ENCODE peak calls at places on chromosomes 13 and 19, in six cellular contexts. One of them, this sample, is unnamed.

GRCh38 chr13:79128158-79128557 is 277.9 kb downstream of the RBM26 start:
- DNase-seq in heart right ventricle: no peak
- DNase-seq in aorta: no peak
- DNase-seq in BE2C: no peak
- DNase-seq in naive thymus-derived CD4-positive, alpha-beta T cell: no peak
- DNase-seq in mesendoderm: no peak
- DNase-seq in this sample: no peak

GRCh38 chr13:112973577-112973951 is 4.5 kb downstream of the MCF2L start:
- DNase-seq in aorta: peak
- DNase-seq in mesendoderm: no peak
- DNase-seq in BE2C: no peak
- DNase-seq in heart right ventricle: no peak
- DNase-seq in naive thymus-derived CD4-positive, alpha-beta T cell: no peak
- DNase-seq in this sample: no peak

GRCh38 chr19:28466107-28467045 is 746.6 kb downstream of the UQCRFS1 start:
- DNase-seq in mesendoderm: peak
- DNase-seq in aorta: no peak
- DNase-seq in BE2C: peak
- DNase-seq in heart right ventricle: peak
- DNase-seq in naive thymus-derived CD4-positive, alpha-beta T cell: peak
- DNase-seq in this sample: peak

GRCh38 chr13:20673711-20674110 is 29.8 kb upstream of the IL17D start:
- DNase-seq in BE2C: no peak
- DNase-seq in naive thymus-derived CD4-positive, alpha-beta T cell: no peak
- DNase-seq in heart right ventricle: no peak
- DNase-seq in aorta: no peak
- DNase-seq in mesendoderm: no peak
- DNase-seq in this sample: no peak

GRCh38 chr19:5343848-5344247 is 3.2 kb upstream of the PTPRS start:
- DNase-seq in BE2C: no peak
- DNase-seq in aorta: no peak
- DNase-seq in heart right ventricle: no peak
- DNase-seq in mesendoderm: no peak
- DNase-seq in naive thymus-derived CD4-positive, alpha-beta T cell: no peak
- DNase-seq in this sample: no peak

GRCh38 chr19:31715249-31715944 is 366.2 kb upstream of the TSHZ3 start:
- DNase-seq in naive thymus-derived CD4-positive, alpha-beta T cell: no peak
- DNase-seq in mesendoderm: peak
- DNase-seq in heart right ventricle: no peak
- DNase-seq in BE2C: no peak
- DNase-seq in aorta: no peak
- DNase-seq in this sample: no peak

GRCh38 chr13:110726726-110727125 is 13.2 kb downstream of the ING1 start:
- DNase-seq in BE2C: no peak
- DNase-seq in heart right ventricle: no peak
- DNase-seq in naive thymus-derived CD4-positive, alpha-beta T cell: peak
- DNase-seq in mesendoderm: no peak
- DNase-seq in aorta: no peak
- DNase-seq in this sample: no peak

GRCh38 chr13:111387026-111387871 is 66.8 kb downstream of the TEX29 start:
- DNase-seq in naive thymus-derived CD4-positive, alpha-beta T cell: no peak
- DNase-seq in heart right ventricle: no peak
- DNase-seq in BE2C: no peak
- DNase-seq in aorta: peak
- DNase-seq in mesendoderm: no peak
- DNase-seq in this sample: peak

GRCh38 chr13:44117351-44117750 is 237.6 kb downstream of the LACC1 start:
- DNase-seq in BE2C: no peak
- DNase-seq in heart right ventricle: no peak
- DNase-seq in mesendoderm: peak
- DNase-seq in aorta: no peak
- DNase-seq in naive thymus-derived CD4-positive, alpha-beta T cell: no peak
- DNase-seq in this sample: no peak

GRCh38 chr19:54189020-54189667 is at the start of gene MBOAT7:
- DNase-seq in aorta: no peak
- DNase-seq in mesendoderm: no peak
- DNase-seq in BE2C: no peak
- DNase-seq in naive thymus-derived CD4-positive, alpha-beta T cell: no peak
- DNase-seq in heart right ventricle: no peak
- DNase-seq in this sample: no peak

GRCh38 chr13:90979059-90979458 is 368.4 kb upstream of the MIR17HG start:
- DNase-seq in mesendoderm: no peak
- DNase-seq in heart right ventricle: no peak
- DNase-seq in BE2C: no peak
- DNase-seq in aorta: no peak
- DNase-seq in naive thymus-derived CD4-positive, alpha-beta T cell: no peak
- DNase-seq in this sample: no peak

GRCh38 chr19:40347476-40348124 is 597 bp downstream of the C19orf47 start:
- DNase-seq in aorta: no peak
- DNase-seq in heart right ventricle: no peak
- DNase-seq in naive thymus-derived CD4-positive, alpha-beta T cell: no peak
- DNase-seq in BE2C: no peak
- DNase-seq in mesendoderm: no peak
- DNase-seq in this sample: no peak

GRCh38 chr13:43804461-43805070 is 17.8 kb upstream of the ENOX1 start:
- DNase-seq in heart right ventricle: peak
- DNase-seq in mesendoderm: peak
- DNase-seq in naive thymus-derived CD4-positive, alpha-beta T cell: peak
- DNase-seq in BE2C: peak
- DNase-seq in aorta: no peak
- DNase-seq in this sample: no peak

GRCh38 chr13:35411059-35411744 is 65.3 kb downstream of the MAB21L1 start:
- DNase-seq in aorta: no peak
- DNase-seq in heart right ventricle: no peak
- DNase-seq in BE2C: no peak
- DNase-seq in mesendoderm: no peak
- DNase-seq in naive thymus-derived CD4-positive, alpha-beta T cell: no peak
- DNase-seq in this sample: no peak

GRCh38 chr19:39333507-39333906 is 2.3 kb downstream of the GMFG start:
- DNase-seq in naive thymus-derived CD4-positive, alpha-beta T cell: no peak
- DNase-seq in mesendoderm: no peak
- DNase-seq in heart right ventricle: no peak
- DNase-seq in aorta: no peak
- DNase-seq in BE2C: no peak
- DNase-seq in this sample: no peak

GRCh38 chr19:39332293-39332692 is 3.5 kb downstream of the GMFG start:
- DNase-seq in aorta: no peak
- DNase-seq in naive thymus-derived CD4-positive, alpha-beta T cell: no peak
- DNase-seq in mesendoderm: no peak
- DNase-seq in heart right ventricle: no peak
- DNase-seq in BE2C: no peak
- DNase-seq in this sample: no peak

GRCh38 chr19:39336483-39336882 is 640 bp upstream of the GMFG start:
- DNase-seq in aorta: no peak
- DNase-seq in naive thymus-derived CD4-positive, alpha-beta T cell: no peak
- DNase-seq in heart right ventricle: no peak
- DNase-seq in BE2C: no peak
- DNase-seq in mesendoderm: no peak
- DNase-seq in this sample: no peak

GRCh38 chr19:39334444-39334976 is 1.3 kb downstream of the GMFG start:
- DNase-seq in BE2C: no peak
- DNase-seq in mesendoderm: no peak
- DNase-seq in naive thymus-derived CD4-positive, alpha-beta T cell: no peak
- DNase-seq in heart right ventricle: no peak
- DNase-seq in aorta: no peak
- DNase-seq in this sample: no peak

GRCh38 chr19:39335168-39335567 is 675 bp downstream of the GMFG start:
- DNase-seq in BE2C: no peak
- DNase-seq in heart right ventricle: no peak
- DNase-seq in aorta: no peak
- DNase-seq in naive thymus-derived CD4-positive, alpha-beta T cell: no peak
- DNase-seq in mesendoderm: no peak
- DNase-seq in this sample: no peak
- H3K4me3 ChIP-seq in BE2C: no peak
- H3K4me3 ChIP-seq in heart right ventricle: peak
- H3K4me3 ChIP-seq in aorta: no peak
- H3K4me3 ChIP-seq in naive thymus-derived CD4-positive, alpha-beta T cell: peak
- H3K4me3 ChIP-seq in mesendoderm: no peak
- H3K4me3 ChIP-seq in this sample: peak

GRCh38 chr19:12868540-12869112 is 12.6 kb downstream of the DNASE2 start:
- DNase-seq in BE2C: no peak
- DNase-seq in mesendoderm: peak
- DNase-seq in aorta: no peak
- DNase-seq in naive thymus-derived CD4-positive, alpha-beta T cell: no peak
- DNase-seq in heart right ventricle: no peak
- DNase-seq in this sample: no peak

GRCh38 chr19:12865746-12866415 is 15.4 kb downstream of the DNASE2 start:
- DNase-seq in naive thymus-derived CD4-positive, alpha-beta T cell: no peak
- DNase-seq in aorta: no peak
- DNase-seq in heart right ventricle: no peak
- DNase-seq in BE2C: no peak
- DNase-seq in mesendoderm: no peak
- DNase-seq in this sample: no peak

GRCh38 chr19:12864721-12865715 is 16.2 kb downstream of the DNASE2 start:
- DNase-seq in naive thymus-derived CD4-positive, alpha-beta T cell: no peak
- DNase-seq in mesendoderm: no peak
- DNase-seq in BE2C: no peak
- DNase-seq in heart right ventricle: no peak
- DNase-seq in aorta: no peak
- DNase-seq in this sample: no peak

GRCh38 chr19:12867120-12868099 is 13.8 kb downstream of the DNASE2 start:
- DNase-seq in aorta: peak
- DNase-seq in naive thymus-derived CD4-positive, alpha-beta T cell: peak
- DNase-seq in heart right ventricle: no peak
- DNase-seq in mesendoderm: peak
- DNase-seq in BE2C: no peak
- DNase-seq in this sample: no peak

GRCh38 chr19:12866416-12867119 is 14.7 kb downstream of the DNASE2 start:
- DNase-seq in BE2C: no peak
- DNase-seq in heart right ventricle: no peak
- DNase-seq in aorta: no peak
- DNase-seq in naive thymus-derived CD4-positive, alpha-beta T cell: no peak
- DNase-seq in mesendoderm: no peak
- DNase-seq in this sample: no peak
- H3K4me3 ChIP-seq in BE2C: no peak
- H3K4me3 ChIP-seq in heart right ventricle: no peak
- H3K4me3 ChIP-seq in aorta: no peak
- H3K4me3 ChIP-seq in naive thymus-derived CD4-positive, alpha-beta T cell: no peak
- H3K4me3 ChIP-seq in mesendoderm: no peak
- H3K4me3 ChIP-seq in this sample: no peak

GRCh38 chr13:77425705-77426104 is 98.8 kb upstream of the MYCBP2 start:
- DNase-seq in aorta: no peak
- DNase-seq in heart right ventricle: no peak
- DNase-seq in BE2C: no peak
- DNase-seq in naive thymus-derived CD4-positive, alpha-beta T cell: no peak
- DNase-seq in mesendoderm: peak
- DNase-seq in this sample: no peak
- H3K4me3 ChIP-seq in aorta: no peak
- H3K4me3 ChIP-seq in heart right ventricle: no peak
- H3K4me3 ChIP-seq in BE2C: no peak
- H3K4me3 ChIP-seq in naive thymus-derived CD4-positive, alpha-beta T cell: no peak
- H3K4me3 ChIP-seq in mesendoderm: no peak
- H3K4me3 ChIP-seq in this sample: no peak

GRCh38 chr19:780935-781334 is 16.3 kb upstream of the PTBP1 start:
- DNase-seq in aorta: no peak
- DNase-seq in BE2C: no peak
- DNase-seq in heart right ventricle: no peak
- DNase-seq in mesendoderm: no peak
- DNase-seq in naive thymus-derived CD4-positive, alpha-beta T cell: no peak
- DNase-seq in this sample: no peak

GRCh38 chr19:778910-779653 is 18.2 kb upstream of the PTBP1 start:
- DNase-seq in naive thymus-derived CD4-positive, alpha-beta T cell: no peak
- DNase-seq in aorta: no peak
- DNase-seq in mesendoderm: peak
- DNase-seq in heart right ventricle: no peak
- DNase-seq in BE2C: no peak
- DNase-seq in this sample: peak

GRCh38 chr19:784541-784940 is 12.7 kb upstream of the PTBP1 start:
- DNase-seq in BE2C: no peak
- DNase-seq in mesendoderm: no peak
- DNase-seq in aorta: no peak
- DNase-seq in heart right ventricle: no peak
- DNase-seq in naive thymus-derived CD4-positive, alpha-beta T cell: no peak
- DNase-seq in this sample: no peak

GRCh38 chr19:782195-783043 is 14.8 kb upstream of the PTBP1 start:
- DNase-seq in naive thymus-derived CD4-positive, alpha-beta T cell: no peak
- DNase-seq in BE2C: no peak
- DNase-seq in heart right ventricle: no peak
- DNase-seq in aorta: no peak
- DNase-seq in mesendoderm: peak
- DNase-seq in this sample: no peak

DNA sequence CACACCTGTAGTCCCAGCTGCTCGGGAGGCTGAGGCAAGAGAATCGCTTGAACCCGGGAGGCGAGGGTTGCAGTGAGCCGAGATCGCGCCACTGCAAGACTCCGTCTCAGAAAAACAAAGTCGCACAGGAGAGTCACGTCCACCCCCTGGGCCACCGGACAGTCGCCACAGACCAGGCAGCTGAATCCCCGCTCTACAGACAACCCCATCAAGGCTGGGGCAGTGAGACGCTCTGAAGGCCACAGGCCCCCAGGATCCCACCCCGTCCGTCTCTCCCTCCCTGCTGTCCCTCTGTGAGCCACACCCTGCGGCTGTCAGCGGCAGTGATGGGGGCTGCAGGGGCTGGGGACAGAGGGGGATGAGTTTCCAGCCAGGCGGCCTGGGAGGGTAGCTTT is 15.5 kb upstream of the PTBP1 start:
- DNase-seq in mesendoderm: no peak
- DNase-seq in aorta: no peak
- DNase-seq in heart right ventricle: no peak
- DNase-seq in BE2C: no peak
- DNase-seq in naive thymus-derived CD4-positive, alpha-beta T cell: no peak
- DNase-seq in this sample: no peak
- H3K4me3 ChIP-seq in mesendoderm: no peak
- H3K4me3 ChIP-seq in aorta: no peak
- H3K4me3 ChIP-seq in heart right ventricle: peak
- H3K4me3 ChIP-seq in BE2C: no peak
- H3K4me3 ChIP-seq in naive thymus-derived CD4-positive, alpha-beta T cell: no peak
- H3K4me3 ChIP-seq in this sample: no peak

GRCh38 chr19:50158577-50158976 is 4.5 kb downstream of the IZUMO2 start:
- DNase-seq in mesendoderm: no peak
- DNase-seq in naive thymus-derived CD4-positive, alpha-beta T cell: no peak
- DNase-seq in aorta: no peak
- DNase-seq in BE2C: no peak
- DNase-seq in heart right ventricle: no peak
- DNase-seq in this sample: no peak

GRCh38 chr19:50167314-50167721 is 4.2 kb upstream of the IZUMO2 start:
- DNase-seq in mesendoderm: no peak
- DNase-seq in BE2C: peak
- DNase-seq in naive thymus-derived CD4-positive, alpha-beta T cell: no peak
- DNase-seq in heart right ventricle: no peak
- DNase-seq in aorta: no peak
- DNase-seq in this sample: no peak

GRCh38 chr19:50159078-50159477 is 4.0 kb downstream of the IZUMO2 start:
- DNase-seq in aorta: no peak
- DNase-seq in mesendoderm: no peak
- DNase-seq in heart right ventricle: no peak
- DNase-seq in naive thymus-derived CD4-positive, alpha-beta T cell: no peak
- DNase-seq in BE2C: no peak
- DNase-seq in this sample: no peak

DNA sequence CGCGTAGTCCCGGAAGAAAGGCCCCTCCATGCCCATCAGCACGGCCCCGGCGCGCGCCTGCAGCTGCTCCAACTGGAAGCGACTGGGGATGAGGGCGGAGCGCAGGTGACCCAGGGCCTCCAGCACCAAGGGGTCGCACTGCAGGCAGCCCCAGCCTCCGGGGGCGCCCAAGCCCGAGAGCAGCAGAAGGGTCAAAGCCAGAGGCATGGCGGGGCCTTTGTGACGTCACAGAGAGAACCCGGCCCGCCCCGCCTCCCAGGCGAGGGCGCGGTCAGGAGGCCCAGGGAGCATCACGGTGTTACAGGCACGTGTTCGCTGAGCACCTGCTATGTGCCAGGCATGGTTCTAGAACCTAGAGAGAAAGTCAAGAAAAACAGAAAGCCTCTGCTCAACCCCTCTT is at the start of gene IZUMO2:
- DNase-seq in naive thymus-derived CD4-positive, alpha-beta T cell: no peak
- DNase-seq in BE2C: no peak
- DNase-seq in mesendoderm: peak
- DNase-seq in aorta: no peak
- DNase-seq in heart right ventricle: no peak
- DNase-seq in this sample: no peak
- H3K4me3 ChIP-seq in naive thymus-derived CD4-positive, alpha-beta T cell: no peak
- H3K4me3 ChIP-seq in BE2C: no peak
- H3K4me3 ChIP-seq in mesendoderm: peak
- H3K4me3 ChIP-seq in aorta: no peak
- H3K4me3 ChIP-seq in heart right ventricle: no peak
- H3K4me3 ChIP-seq in this sample: no peak

This sample was measured in tibial artery.